ENCODE peak calls at places on chromosomes 11 and 22, in eight cellular contexts. M is kidney, X is stomach, I is osteoblast, Y is tibial artery, W is heart left ventricle, J is GM23338, N is body of pancreas. Z is an unnamed sample. For H3K4me1, the result is how much of the 10 kb centered on the place peaks cover.

GRCh38 chr11:1505480-1505879 is 18.9 kb upstream of the MOB2 start:
- DNase-seq in W (no peak), I (peak), Y (no peak), X (no peak), M (peak), J (peak), N (no peak), Z (no peak)

GRCh38 chr11:93519179-93519578 is 24.0 kb downstream of the SMCO4 start:
- DNase-seq in N (no peak), I (no peak), J (no peak), Y (no peak), M (no peak), W (no peak), X (no peak), Z (no peak)

GRCh38 chr11:126646701-126647209 is 291.3 kb downstream of the ST3GAL4 start:
- DNase-seq in W (no peak), N (no peak), J (no peak), X (no peak), M (no peak), I (peak), Y (no peak), Z (no peak)

GRCh38 chr22:20456064-20456721 is 18.6 kb upstream of the SCARF2 start:
- DNase-seq in W (peak), J (peak), I (peak), X (peak), Y (peak), M (peak), N (peak), Z (peak)

GRCh38 chr22:16967453-16968217 is 40.4 kb downstream of the GAB4 start:
- DNase-seq in Y (no peak), J (no peak), I (no peak), W (no peak), N (no peak), X (no peak), M (no peak), Z (no peak)

GRCh38 chr11:119890466-119890865 is 161.5 kb upstream of the NECTIN1 start:
- DNase-seq in M (peak), Y (no peak), X (no peak), N (no peak), J (no peak), I (no peak), W (no peak), Z (no peak)

GRCh38 chr22:44094751-44095302 is 70.7 kb downstream of the PARVB start:
- DNase-seq in N (no peak), W (peak), M (peak), J (no peak), I (peak), Y (no peak), X (no peak), Z (peak)

GRCh38 chr11:92251980-92252379 is 27.4 kb downstream of the FAT3 start:
- DNase-seq in W (no peak), M (no peak), X (no peak), N (no peak), J (no peak), Y (no peak), I (no peak), Z (no peak)

GRCh38 chr11:24453129-24453723 is 43.6 kb upstream of the LUZP2 start:
- DNase-seq in N (no peak), Y (no peak), M (no peak), J (no peak), X (no peak), I (no peak), W (no peak), Z (no peak)

GRCh38 chr11:61090092-61090491 is 12.2 kb upstream of the CD5 start:
- DNase-seq in I (no peak), X (no peak), M (no peak), J (no peak), Y (no peak), N (no peak), W (no peak), Z (no peak)

GRCh38 chr11:71153005-71153395 is 99.4 kb downstream of the SHANK2 start:
- DNase-seq in I (peak), W (no peak), J (peak), N (peak), X (no peak), Y (no peak), M (peak), Z (no peak)

GRCh38 chr11:16958833-16959232 is 55.4 kb downstream of the PLEKHA7 start:
- DNase-seq in Y (no peak), N (no peak), X (peak), I (no peak), J (no peak), M (no peak), W (no peak), Z (no peak)

GRCh38 chr11:103539166-103539565 is 429.9 kb downstream of the DYNC2H1 start:
- DNase-seq in X (no peak), I (no peak), W (no peak), M (no peak), Y (no peak), N (no peak), J (no peak), Z (no peak)

GRCh38 chr11:94851864-94852581 is 83.9 kb downstream of the AMOTL1 start:
- DNase-seq in M (no peak), I (no peak), X (no peak), N (no peak), Y (no peak), W (no peak), J (no peak), Z (no peak)

GRCh38 chr11:78876686-78877085 is 302.0 kb upstream of the NARS2 start:
- DNase-seq in W (no peak), J (no peak), X (no peak), M (no peak), I (no peak), N (no peak), Y (no peak), Z (no peak)

GRCh38 chr11:1656670-1657069 is 27.1 kb downstream of the KRTAP5-5 start:
- DNase-seq in M (peak), W (no peak), X (no peak), I (peak), Y (no peak), J (no peak), N (no peak), Z (no peak)

GRCh38 chr22:26835929-26836528 is 178.6 kb downstream of the MIAT start:
- DNase-seq in W (no peak), Y (peak), J (peak), I (peak), M (no peak), N (peak), X (peak), Z (no peak)

GRCh38 chr11:82356316-82356715 is 377.3 kb downstream of the FAM181B start:
- DNase-seq in J (no peak), M (no peak), W (no peak), I (no peak), X (no peak), Y (no peak), N (no peak), Z (no peak)

GRCh38 chr22:43402128-43402527 is 9.7 kb upstream of the MPPED1 start:
- DNase-seq in M (no peak), W (no peak), I (no peak), X (no peak), N (no peak), Y (no peak), J (no peak), Z (no peak)

GRCh38 chr11:66864924-66865697 is 8.2 kb downstream of the LRFN4 start:
- DNase-seq in N (no peak), W (peak), Y (no peak), M (no peak), I (peak), J (no peak), X (no peak), Z (no peak)
- TF ChIP-seq CTCF in N (no peak), W (no peak), Y (no peak), M (no peak), I (no peak), J (no peak), X (no peak), Z (no peak)

GRCh38 chr22:29314074-29314473 is 1.4 kb downstream of the RASL10A start:
- DNase-seq in M (peak), I (peak), J (no peak), X (no peak), Y (no peak), N (no peak), W (no peak), Z (no peak)

GRCh38 chr22:29311468-29312217 is 3.9 kb downstream of the RASL10A start:
- DNase-seq in N (no peak), J (no peak), M (peak), Y (no peak), I (peak), W (peak), X (no peak), Z (no peak)

GRCh38 chr22:29312218-29313125 is 3.0 kb downstream of the RASL10A start:
- DNase-seq in Y (no peak), W (no peak), X (no peak), J (no peak), I (peak), M (peak), N (peak), Z (no peak)

GRCh38 chr22:29314537-29315285 is 786 bp downstream of the RASL10A start:
- DNase-seq in W (no peak), Y (no peak), I (peak), N (no peak), M (peak), J (peak), X (no peak), Z (no peak)

DNA sequence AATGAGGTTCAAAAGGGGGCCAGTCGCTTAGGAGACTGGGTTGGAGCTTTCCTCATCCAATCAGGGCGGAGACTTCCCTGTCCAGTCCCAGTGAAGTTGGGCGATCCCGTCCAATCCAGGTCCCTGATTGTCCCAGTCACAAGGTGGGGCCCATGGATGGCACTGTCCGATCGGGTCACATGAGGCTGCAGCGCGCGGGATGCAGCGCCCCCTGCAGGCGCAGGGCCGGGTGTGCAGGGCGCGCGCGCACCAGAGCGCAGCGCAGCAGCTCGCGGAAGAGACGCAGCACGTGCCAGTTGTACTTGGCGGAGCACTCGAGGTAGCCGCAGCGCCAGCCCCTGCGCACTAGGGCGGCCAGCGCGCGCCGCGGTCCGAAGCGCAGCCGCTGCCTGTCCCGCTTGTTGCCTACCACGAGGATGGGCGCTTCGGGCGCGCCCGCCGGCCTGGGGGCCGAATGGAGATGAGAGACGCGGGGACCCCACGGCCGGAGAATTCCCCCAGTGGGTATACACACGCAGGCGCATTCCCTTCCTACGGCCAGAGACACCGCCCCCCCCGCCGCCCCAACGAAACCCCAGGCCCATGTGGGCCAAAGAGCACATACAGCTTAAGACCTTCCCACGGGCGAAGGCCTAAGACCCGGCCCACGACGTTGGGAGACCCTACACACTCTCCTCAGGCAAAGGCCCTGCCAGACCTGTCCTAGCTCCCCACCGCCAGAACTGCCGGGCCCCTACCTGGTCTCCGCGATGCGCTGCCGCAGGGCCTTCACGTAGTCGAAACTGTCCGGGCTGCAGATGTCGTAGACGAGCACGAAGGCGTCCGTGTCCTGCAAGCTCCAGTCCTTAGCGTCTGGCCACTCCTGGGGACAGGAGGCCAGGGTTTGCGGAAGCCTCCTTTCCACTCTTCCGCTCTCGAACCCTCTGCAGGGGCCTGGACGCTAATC is 2.1 kb downstream of the RASL10A start:
- DNase-seq in W (no peak), J (peak), X (no peak), Y (peak), N (peak), I (peak), M (peak), Z (peak)
- H3K4me1 ChIP-seq in W (half or more), J (under half), X (half or more), Y (half or more), N (half or more), I (under half), M (under half), Z (under half)

GRCh38 chr11:116733386-116733755 is 39.4 kb downstream of the BUD13 start:
- DNase-seq in J (no peak), I (no peak), N (no peak), Y (no peak), W (no peak), X (no peak), M (no peak), Z (no peak)
- H3K27ac ChIP-seq in J (no peak), I (no peak), N (no peak), Y (no peak), W (no peak), X (no peak), M (no peak), Z (no peak)

DNA sequence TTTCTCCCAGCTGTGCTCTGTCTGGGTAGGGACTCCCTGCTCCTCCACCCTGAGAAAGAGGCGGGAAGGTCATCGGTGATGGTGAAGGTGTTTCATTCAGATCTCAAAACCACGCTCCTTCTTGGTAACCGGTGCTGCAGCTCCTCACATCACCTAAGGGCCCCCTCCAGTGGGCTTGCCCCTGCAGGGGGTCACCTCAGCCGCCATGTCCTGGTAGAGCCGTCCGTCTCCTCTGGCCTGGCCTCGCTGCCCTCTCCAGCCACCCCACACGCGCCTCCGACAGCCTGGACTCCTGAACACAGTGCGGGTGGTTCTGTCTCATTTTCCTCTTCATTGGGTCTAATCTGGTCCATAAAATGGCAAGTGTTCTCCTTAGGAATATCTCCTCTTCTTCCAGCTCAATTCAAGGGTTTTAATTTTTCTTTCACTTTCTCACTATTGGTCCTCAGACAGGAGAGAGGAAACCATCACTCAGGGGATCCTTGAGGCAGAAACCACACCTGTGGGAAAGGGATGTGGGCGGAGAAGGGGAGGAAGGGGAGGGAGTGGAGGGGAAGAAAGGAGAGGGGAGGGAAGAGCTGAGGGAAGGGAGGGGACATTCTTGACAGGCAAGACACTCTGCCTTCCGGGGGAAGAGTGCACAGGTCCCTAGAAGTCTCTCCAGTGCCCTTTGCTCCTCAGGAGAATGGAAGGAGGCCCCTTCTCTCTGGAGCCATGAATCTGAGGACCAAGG is 1338.4 kb downstream of the TBC1D22A start:
- DNase-seq in I (no peak), J (no peak), Y (no peak), X (peak), W (no peak), N (no peak), M (no peak), Z (no peak)
- TF ChIP-seq CTCF in I (no peak), J (no peak), Y (no peak), X (no peak), W (no peak), N (no peak), M (no peak), Z (no peak)

GRCh38 chr22:45977551-45978274 is 751 bp upstream of the WNT7B start:
- DNase-seq in N (no peak), Y (no peak), X (no peak), M (no peak), W (no peak), J (peak), I (peak), Z (no peak)
- H3K4me1 ChIP-seq in N (under half), Y (under half), X (under half), M (under half), W (under half), J (under half), I (under half), Z (under half)

GRCh38 chr22:33842006-33842354 is 78.3 kb downstream of the LARGE1 start:
- DNase-seq in J (no peak), X (no peak), M (no peak), I (no peak), Y (no peak), W (no peak), N (no peak), Z (no peak)
- H3K27ac ChIP-seq in J (peak), X (no peak), M (no peak), I (no peak), Y (peak), W (peak), N (no peak), Z (peak)

DNA sequence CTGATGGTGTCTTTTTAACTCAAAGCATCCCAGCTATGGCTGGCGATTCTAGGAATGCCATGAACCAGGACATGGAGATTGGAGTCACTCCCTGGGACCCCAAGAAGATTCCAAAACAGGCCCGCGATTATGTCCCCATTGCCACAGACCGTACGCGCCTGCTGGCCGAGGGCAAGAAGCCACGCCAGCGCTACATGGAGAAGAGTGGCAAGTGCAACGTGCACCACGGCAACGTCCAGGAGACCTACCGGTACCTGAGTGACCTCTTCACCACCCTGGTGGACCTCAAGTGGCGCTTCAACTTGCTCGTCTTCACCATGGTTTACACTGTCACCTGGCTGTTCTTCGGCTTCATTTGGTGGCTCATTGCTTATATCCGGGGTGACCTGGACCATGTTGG is 20.1 kb downstream of the KCNJ5 start:
- DNase-seq in I (no peak), X (no peak), J (no peak), Y (no peak), N (no peak), M (peak), W (no peak), Z (no peak)
- TF ChIP-seq CTCF in I (no peak), X (no peak), J (no peak), Y (no peak), N (no peak), M (no peak), W (no peak), Z (no peak)

GRCh38 chr11:4700436-4700820 is 2.8 kb upstream of the OR51E2 start:
- DNase-seq in J (no peak), Y (no peak), W (no peak), I (no peak), X (no peak), N (no peak), M (no peak), Z (no peak)
- H3K4me1 ChIP-seq in J (under half), Y (under half), W (under half), I (under half), X (under half), N (under half), M (under half), Z (under half)

DNA sequence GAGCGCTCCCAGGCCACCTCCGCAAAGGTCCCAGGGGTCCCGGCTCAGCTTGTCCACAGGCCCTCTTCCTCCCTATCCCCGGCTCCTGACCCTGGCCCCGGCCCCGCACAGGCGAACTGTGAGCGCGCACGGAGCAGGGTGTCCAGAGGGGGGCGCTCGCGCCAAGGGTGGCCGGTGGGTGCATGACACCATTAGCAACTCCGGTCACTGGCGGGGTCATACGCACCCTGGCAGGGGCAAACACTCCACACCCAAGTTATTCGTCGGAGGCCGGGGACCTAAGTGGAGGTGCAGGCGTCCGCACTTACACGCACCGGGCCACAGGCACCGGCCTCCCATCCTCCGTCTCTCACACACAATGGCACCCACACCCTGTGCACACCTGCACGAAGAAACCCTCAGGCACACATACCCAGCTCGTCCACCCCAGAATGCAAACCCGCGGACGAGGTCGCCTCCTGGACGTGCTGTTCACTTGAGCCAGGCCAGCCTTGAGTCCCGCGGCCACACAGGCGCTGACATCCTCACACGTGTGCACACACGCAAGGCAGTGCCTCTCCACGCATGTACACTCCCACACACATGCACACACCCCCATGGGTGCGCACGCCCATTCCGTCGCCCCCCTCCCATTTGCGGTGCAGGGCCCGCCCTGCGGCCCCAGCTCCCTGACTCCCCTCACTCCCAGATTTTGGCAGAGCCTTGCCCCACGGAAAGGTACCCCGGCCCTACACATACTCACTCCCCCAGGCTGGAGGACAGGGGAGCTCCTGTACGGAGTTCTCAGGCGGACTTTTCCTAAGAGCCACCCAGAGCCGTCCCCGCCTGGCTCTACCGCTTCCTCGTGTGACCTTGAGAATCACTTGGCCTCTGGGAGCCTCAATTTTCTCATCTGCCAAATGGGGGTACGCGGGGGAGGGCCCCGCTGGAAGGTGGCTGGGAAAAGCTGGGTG is at the start of gene RASGRP2:
- DNase-seq in W (peak), Y (peak), I (peak), X (peak), N (peak), J (peak), M (peak), Z (peak)
- H3K27ac ChIP-seq in W (peak), Y (peak), I (no peak), X (peak), N (peak), J (no peak), M (peak), Z (peak)